ENCODE peak calls at places on chromosomes 3 and 15, in ten cellular contexts. F, D, Z, E, N, A, Y, T, O and S are unnamed samples. For H3K4me1 and H3K36me3, the result is how much of the 10 kb centered on the place peaks cover.

GRCh38 chr3:57755368-57756021 is 614 bp upstream of the SLMAP start:
- DNase-seq in F (no peak), D (peak), Z (peak), E (peak), N (peak), A (peak), Y (no peak), T (peak), O (no peak), S (peak)

GRCh38 chr3:134666885-134667284 is 16.1 kb upstream of the KY start:
- DNase-seq in F (no peak), D (no peak), Z (no peak), E (no peak), N (no peak), A (no peak), Y (no peak), T (no peak), O (no peak), S (no peak)

GRCh38 chr3:87088366-87088983 is 97.5 kb upstream of the VGLL3 start:
- DNase-seq in F (no peak), D (peak), Z (no peak), E (no peak), N (no peak), A (no peak), Y (no peak), T (no peak), O (peak), S (no peak)

GRCh38 chr3:152404976-152405375 is 136.2 kb downstream of the MBNL1 start:
- DNase-seq in F (no peak), D (no peak), Z (no peak), E (no peak), N (no peak), A (no peak), Y (no peak), T (no peak), O (no peak), S (no peak)

GRCh38 chr3:49519266-49519665 is 35.0 kb upstream of the BSN start:
- DNase-seq in F (peak), D (peak), Z (no peak), E (peak), N (no peak), A (no peak), Y (no peak), T (no peak), O (no peak), S (no peak)

GRCh38 chr3:186054481-186055399 is 54.1 kb downstream of the ETV5 start:
- DNase-seq in F (no peak), D (no peak), Z (no peak), E (no peak), N (no peak), A (no peak), Y (no peak), T (no peak), O (no peak), S (no peak)

GRCh38 chr3:29972594-29972993 is 633.8 kb upstream of the TGFBR2 start:
- DNase-seq in F (no peak), D (peak), Z (no peak), E (peak), N (no peak), A (no peak), Y (peak), T (no peak), O (no peak), S (no peak)

GRCh38 chr15:78840661-78841060 is 29.4 kb upstream of the ADAMTS7 start:
- DNase-seq in F (no peak), D (no peak), Z (no peak), E (peak), N (no peak), A (no peak), Y (no peak), T (no peak), O (no peak), S (peak)

GRCh38 chr3:78941587-78941986 is 826.2 kb downstream of the ROBO1 start:
- DNase-seq in F (no peak), D (peak), Z (no peak), E (peak), N (no peak), A (no peak), Y (peak), T (no peak), O (no peak), S (no peak)

GRCh38 chr3:153165211-153165815 is 3.3 kb downstream of the RAP2B start:
- DNase-seq in F (no peak), D (peak), Z (no peak), E (no peak), N (no peak), A (no peak), Y (no peak), T (no peak), O (no peak), S (no peak)

GRCh38 chr3:53269888-53270880 is 14.4 kb upstream of the TKT start:
- DNase-seq in F (peak), D (peak), Z (peak), E (peak), N (peak), A (peak), Y (peak), T (no peak), O (peak), S (peak)

GRCh38 chr15:45133561-45133920 is 3.7 kb downstream of the DUOX1 start:
- DNase-seq in F (no peak), D (no peak), Z (no peak), E (peak), N (no peak), A (no peak), Y (no peak), T (no peak), O (no peak), S (no peak)

GRCh38 chr3:29649815-29650547 is 369.1 kb downstream of the RBMS3 start:
- DNase-seq in F (no peak), D (peak), Z (no peak), E (no peak), N (no peak), A (no peak), Y (peak), T (no peak), O (no peak), S (peak)

GRCh38 chr15:37095197-37095992 is 5.0 kb downstream of the MEIS2 start:
- DNase-seq in F (peak), D (no peak), Z (no peak), E (no peak), N (no peak), A (no peak), Y (no peak), T (no peak), O (peak), S (no peak)

GRCh38 chr3:4247391-4247790 is 55.8 kb upstream of the SETMAR start:
- DNase-seq in F (no peak), D (no peak), Z (no peak), E (no peak), N (no peak), A (no peak), Y (no peak), T (no peak), O (no peak), S (no peak)

GRCh38 chr3:23889401-23889800 is 27.4 kb downstream of the NKIRAS1 start:
- DNase-seq in F (no peak), D (no peak), Z (no peak), E (peak), N (no peak), A (no peak), Y (no peak), T (no peak), O (no peak), S (no peak)

GRCh38 chr3:101144080-101144479 is 150.9 kb upstream of the ABI3BP start:
- DNase-seq in F (no peak), D (no peak), Z (no peak), E (no peak), N (no peak), A (no peak), Y (no peak), T (no peak), O (no peak), S (no peak)

GRCh38 chr15:88476635-88477038 is 9.1 kb downstream of the MRPS11 start:
- DNase-seq in F (no peak), D (peak), Z (no peak), E (no peak), N (peak), A (peak), Y (peak), T (no peak), O (peak), S (no peak)

GRCh38 chr3:65854606-65855304 is 184.0 kb downstream of the MAGI1 start:
- DNase-seq in F (no peak), D (no peak), Z (no peak), E (peak), N (peak), A (no peak), Y (no peak), T (no peak), O (no peak), S (no peak)

GRCh38 chr3:42497009-42497731 is 5.3 kb upstream of the VIPR1 start:
- DNase-seq in F (no peak), D (peak), Z (peak), E (no peak), N (no peak), A (peak), Y (no peak), T (no peak), O (no peak), S (no peak)

GRCh38 chr3:39971450-39972081 is 162.2 kb downstream of the MYRIP start:
- DNase-seq in F (no peak), D (no peak), Z (no peak), E (no peak), N (no peak), A (no peak), Y (no peak), T (no peak), O (no peak), S (no peak)
- TF ChIP-seq CTCF in F (no peak), D (no peak), Z (no peak), E (no peak), N (no peak), A (no peak), Y (no peak), T (no peak), O (no peak), S (no peak)

GRCh38 chr3:172138031-172138538 is 98.7 kb downstream of the FNDC3B start:
- DNase-seq in F (no peak), D (peak), Z (no peak), E (peak), N (no peak), A (no peak), Y (no peak), T (no peak), O (no peak), S (no peak)
- H3K4me1 ChIP-seq in F (half or more), D (half or more), Z (half or more), E (half or more), N (half or more), A (half or more), Y (half or more), T (under half), O (under half), S (half or more)

DNA sequence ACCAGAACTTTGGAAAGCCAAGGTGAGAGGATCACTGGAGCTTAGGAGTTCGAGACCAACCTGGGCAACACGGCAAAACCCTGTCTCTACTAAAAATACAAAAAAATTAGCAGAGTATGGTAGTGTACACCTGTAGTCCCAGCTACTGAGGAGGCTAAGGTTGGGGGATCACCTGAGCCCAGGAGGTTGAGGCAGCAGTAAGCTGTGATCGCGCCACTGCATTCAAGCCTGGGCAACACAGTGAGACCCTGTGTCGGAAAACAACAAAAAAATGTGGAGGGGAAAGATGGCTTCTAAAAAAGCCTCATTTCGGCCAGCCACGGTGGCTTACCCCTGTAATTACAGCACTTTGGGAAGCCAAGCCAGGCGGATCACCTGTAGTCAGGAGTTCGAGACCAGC is 54.5 kb downstream of the SETD2 start:
- DNase-seq in F (no peak), D (no peak), Z (no peak), E (no peak), N (no peak), A (no peak), Y (no peak), T (no peak), O (no peak), S (no peak)
- H3K36me3 ChIP-seq in F (under half), D (under half), Z (half or more), E (under half), N (under half), A (under half), Y (under half), T (under half), O (under half), S (half or more)

DNA sequence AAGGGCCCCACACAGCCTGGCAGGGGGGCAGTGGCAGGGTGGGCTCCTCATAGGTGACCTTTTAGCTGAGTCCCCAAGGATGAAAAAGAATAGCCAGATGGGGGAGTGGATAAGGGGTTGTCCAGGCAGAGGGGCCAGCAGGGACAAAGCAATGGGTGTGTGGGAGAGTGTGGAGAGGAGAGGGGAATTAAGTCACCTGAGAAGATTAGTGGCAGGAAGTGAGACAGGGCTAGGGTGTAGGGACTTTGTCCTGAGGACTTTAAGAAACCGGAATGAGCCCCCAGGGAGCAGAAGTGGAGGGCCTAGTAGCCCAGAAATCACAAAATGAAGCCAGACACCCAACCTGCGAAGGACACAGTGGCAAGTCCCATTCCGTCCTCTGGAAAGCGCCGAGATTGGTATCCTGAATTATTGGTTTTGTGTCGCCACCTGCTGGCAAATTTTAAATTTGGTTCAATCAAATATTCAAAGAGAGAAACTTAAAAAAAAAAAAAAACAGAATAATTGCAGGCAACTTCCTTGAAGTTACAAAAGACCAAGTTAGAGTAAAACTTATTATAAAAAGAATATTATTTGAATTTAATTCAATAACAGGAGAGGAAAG is 78.1 kb upstream of the SLC25A36 start:
- DNase-seq in F (no peak), D (peak), Z (peak), E (peak), N (peak), A (peak), Y (peak), T (peak), O (peak), S (no peak)
- TF ChIP-seq CTCF in F (peak), D (peak), Z (peak), E (peak), N (peak), A (peak), Y (peak), T (peak), O (peak), S (peak)

DNA sequence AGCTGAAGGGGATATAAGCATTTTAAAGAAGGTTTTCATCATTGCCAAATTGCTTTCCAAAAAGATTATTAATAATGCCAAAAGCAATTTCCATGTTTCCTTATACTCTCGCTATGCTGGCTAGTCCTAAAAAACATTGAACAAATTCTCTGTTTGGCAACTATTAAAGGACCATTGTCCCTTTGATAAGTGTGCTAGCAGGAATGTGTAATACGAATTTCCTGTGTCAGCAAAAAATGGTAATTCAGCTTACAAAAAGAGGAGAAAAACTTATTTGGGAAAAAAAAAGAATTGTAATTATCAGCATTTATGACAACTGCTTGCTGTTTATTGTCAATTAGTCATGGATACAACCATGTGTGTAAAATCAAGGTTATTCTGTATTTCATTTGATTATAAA is 138.6 kb downstream of the TBL1XR1 start:
- DNase-seq in F (no peak), D (no peak), Z (no peak), E (no peak), N (no peak), A (no peak), Y (no peak), T (no peak), O (no peak), S (no peak)
- H3K4me1 ChIP-seq in F (under half), D (under half), Z (under half), E (under half), N (under half), A (under half), Y (under half), T (under half), O (under half), S (under half)

GRCh38 chr15:67281714-67282113 is 27.1 kb downstream of the IQCH start:
- DNase-seq in F (no peak), D (no peak), Z (no peak), E (no peak), N (no peak), A (no peak), Y (no peak), T (no peak), O (no peak), S (no peak)
- H3K36me3 ChIP-seq in F (under half), D (under half), Z (under half), E (under half), N (under half), A (under half), Y (under half), T (under half), O (under half), S (under half)